ENCODE peak calls at places on chromosomes 3 and 15, in six cellular contexts. Y is body of pancreas, V is esophagus squamous epithelium, F is HepG2, T is heart left ventricle, N is mammary epithelial cell. U is an unnamed sample. For H3K36me3, the result is how much of the 10 kb centered on the place peaks cover.

GRCh38 chr3:128442949-128443348 is 23.7 kb downstream of the DNAJB8 start:
- DNase-seq in Y (no peak), V (no peak), F (no peak), T (no peak), N (no peak), U (no peak)

GRCh38 chr3:24253336-24253735 is 241.3 kb downstream of the THRB start:
- DNase-seq in Y (no peak), V (no peak), F (peak), T (no peak), N (no peak), U (no peak)

GRCh38 chr15:64855206-64856000 is 13.7 kb downstream of the PLEKHO2 start:
- DNase-seq in Y (no peak), V (no peak), F (no peak), T (no peak), N (peak), U (no peak)

GRCh38 chr3:40827942-40828688 is 303.4 kb downstream of the ZNF621 start:
- DNase-seq in Y (no peak), V (no peak), F (no peak), T (peak), N (peak), U (peak)

GRCh38 chr3:127501177-127501576 is 89.4 kb downstream of the TPRA1 start:
- DNase-seq in Y (no peak), V (no peak), F (no peak), T (no peak), N (no peak), U (no peak)

GRCh38 chr3:146746190-146746589 is 141.0 kb upstream of the PLSCR5 start:
- DNase-seq in Y (no peak), V (no peak), F (no peak), T (no peak), N (peak), U (no peak)

GRCh38 chr3:80232760-80233159 is 465.0 kb upstream of the ROBO1 start:
- DNase-seq in Y (no peak), V (no peak), F (peak), T (no peak), N (peak), U (no peak)

GRCh38 chr3:161560006-161560637 is 63.5 kb downstream of the OTOL1 start:
- DNase-seq in Y (peak), V (no peak), F (peak), T (peak), N (peak), U (peak)

GRCh38 chr3:7074217-7074616 is 213.3 kb downstream of the GRM7 start:
- DNase-seq in Y (no peak), V (no peak), F (no peak), T (no peak), N (no peak), U (no peak)

GRCh38 chr3:186060222-186060621 is 48.7 kb downstream of the ETV5 start:
- DNase-seq in Y (no peak), V (no peak), F (no peak), T (no peak), N (no peak), U (no peak)

GRCh38 chr15:101306341-101307047 is 11.4 kb upstream of the SNRPA1 start:
- DNase-seq in Y (peak), V (no peak), F (no peak), T (no peak), N (no peak), U (no peak)

GRCh38 chr3:16300881-16301359 is 35.9 kb downstream of the OXNAD1 start:
- DNase-seq in Y (no peak), V (no peak), F (no peak), T (no peak), N (no peak), U (no peak)

GRCh38 chr3:21979706-21980105 is 228.7 kb upstream of the ZNF385D start:
- DNase-seq in Y (no peak), V (no peak), F (peak), T (no peak), N (peak), U (no peak)

GRCh38 chr3:56889131-56889530 is 87.4 kb upstream of the ARHGEF3 start:
- DNase-seq in Y (no peak), V (no peak), F (no peak), T (no peak), N (no peak), U (no peak)

GRCh38 chr3:132596816-132597433 is at the start of gene ACKR4:
- DNase-seq in Y (no peak), V (no peak), F (no peak), T (no peak), N (no peak), U (peak)

GRCh38 chr3:59862686-59863085 is 812.9 kb upstream of the CFAP20DC start:
- DNase-seq in Y (no peak), V (no peak), F (no peak), T (no peak), N (peak), U (peak)

GRCh38 chr3:79690072-79690471 is 77.7 kb downstream of the ROBO1 start:
- DNase-seq in Y (no peak), V (no peak), F (no peak), T (no peak), N (no peak), U (no peak)

GRCh38 chr3:87900061-87900460 is 158.7 kb downstream of the CGGBP1 start:
- DNase-seq in Y (no peak), V (no peak), F (no peak), T (no peak), N (no peak), U (no peak)
- TF ChIP-seq CTCF in Y (peak), V (no peak), F (no peak), T (peak), N (no peak), U (no peak)

DNA sequence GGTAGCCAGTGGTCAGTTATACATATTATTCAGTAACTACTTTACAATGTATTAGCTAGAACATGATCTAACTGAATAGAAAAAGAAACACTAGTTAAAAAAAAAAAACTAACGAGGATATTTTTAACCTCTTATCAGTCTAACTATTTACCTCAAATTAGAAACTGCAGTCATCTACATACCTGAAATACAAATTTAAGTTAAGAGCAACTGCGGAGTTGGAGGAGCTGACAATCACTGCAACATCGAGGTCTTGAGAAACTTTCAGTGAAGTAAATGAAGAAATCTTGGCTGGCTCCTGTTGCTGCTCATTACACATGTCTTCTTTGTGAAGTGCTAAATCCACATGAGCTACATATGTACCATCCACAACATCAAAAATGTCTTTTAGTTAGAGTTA is 6.5 kb downstream of the SPG11 start:
- DNase-seq in Y (no peak), V (no peak), F (no peak), T (no peak), N (no peak), U (no peak)
- H3K36me3 ChIP-seq in Y (under half), V (under half), F (under half), T (half or more), N (under half), U (under half)

GRCh38 chr3:27720899-27721716 is 1.0 kb downstream of the EOMES start:
- DNase-seq in Y (no peak), V (no peak), F (no peak), T (no peak), N (peak), U (peak)
- H3K27ac ChIP-seq in Y (no peak), V (no peak), F (no peak), T (no peak), N (no peak), U (no peak)

GRCh38 chr15:78567541-78567940 is 2.2 kb downstream of the CHRNA5 start:
- DNase-seq in Y (no peak), V (no peak), F (no peak), T (no peak), N (no peak), U (no peak)

GRCh38 chr15:78564743-78565096 is 600 bp upstream of the CHRNA5 start:
- DNase-seq in Y (no peak), V (no peak), F (no peak), T (no peak), N (no peak), U (no peak)

GRCh38 chr15:78563092-78563491 is 2.2 kb upstream of the CHRNA5 start:
- DNase-seq in Y (no peak), V (no peak), F (no peak), T (no peak), N (no peak), U (no peak)

GRCh38 chr15:78565097-78565950 is at the start of gene CHRNA5:
- DNase-seq in Y (peak), V (peak), F (peak), T (peak), N (peak), U (peak)

DNA sequence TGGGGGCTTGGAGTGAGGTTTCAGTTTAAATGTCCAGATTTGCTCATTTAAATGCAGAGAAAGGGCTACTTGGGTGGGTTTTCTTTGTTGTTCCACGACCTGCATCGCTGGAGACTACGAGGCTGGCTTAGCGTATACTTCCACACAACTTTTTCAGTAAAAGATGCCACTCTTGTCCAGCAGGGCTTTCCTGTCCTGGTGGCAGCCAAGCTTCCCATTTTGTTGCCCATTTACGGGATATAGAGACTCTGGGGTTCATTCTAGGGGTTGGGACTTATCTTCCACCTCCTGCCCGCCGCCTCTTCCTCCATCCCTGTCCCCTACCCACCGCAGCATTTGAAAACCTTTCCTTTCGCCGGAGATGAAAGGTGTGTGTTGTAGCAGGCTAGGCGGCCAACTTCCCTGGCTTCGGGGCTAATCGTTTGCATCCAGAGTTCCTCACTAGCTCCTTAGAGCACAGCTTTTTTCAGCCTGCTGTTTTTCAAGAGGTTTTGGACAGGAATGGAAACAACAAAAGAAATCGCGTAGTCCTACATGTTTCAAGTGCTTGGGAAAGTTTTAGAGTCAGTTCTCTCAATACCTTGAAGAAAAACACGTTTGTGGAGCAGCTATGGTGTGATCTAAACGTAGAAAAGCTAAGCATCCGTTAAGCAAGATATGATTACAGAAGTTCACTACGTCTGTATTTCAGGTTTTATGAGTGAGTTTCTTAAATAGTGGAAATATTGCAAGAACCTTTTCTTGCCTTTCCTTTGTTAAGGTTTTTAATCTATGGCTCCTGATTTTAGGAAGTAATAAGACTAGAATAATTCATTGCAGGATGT is 843 bp downstream of the CHRNA5 start:
- DNase-seq in Y (peak), V (no peak), F (peak), T (no peak), N (peak), U (peak)
- TF ChIP-seq CTCF in Y (peak), V (peak), F (no peak), T (no peak), N (peak), U (peak)

GRCh38 chr15:90481023-90481422 is 48.7 kb upstream of the CRTC3 start:
- DNase-seq in Y (no peak), V (no peak), F (no peak), T (no peak), N (no peak), U (peak)

GRCh38 chr15:90483012-90483307 is 46.8 kb upstream of the CRTC3 start:
- DNase-seq in Y (no peak), V (no peak), F (no peak), T (no peak), N (no peak), U (no peak)

GRCh38 chr15:90482124-90483011 is 47.4 kb upstream of the CRTC3 start:
- DNase-seq in Y (peak), V (no peak), F (peak), T (no peak), N (no peak), U (peak)

GRCh38 chr15:90478981-90479481 is 50.7 kb upstream of the CRTC3 start:
- DNase-seq in Y (peak), V (no peak), F (no peak), T (no peak), N (peak), U (no peak)

GRCh38 chr15:90479656-90480055 is 50.1 kb upstream of the CRTC3 start:
- DNase-seq in Y (peak), V (no peak), F (no peak), T (no peak), N (peak), U (peak)
- H3K36me3 ChIP-seq in Y (under half), V (under half), F (under half), T (half or more), N (under half), U (under half)

DNA sequence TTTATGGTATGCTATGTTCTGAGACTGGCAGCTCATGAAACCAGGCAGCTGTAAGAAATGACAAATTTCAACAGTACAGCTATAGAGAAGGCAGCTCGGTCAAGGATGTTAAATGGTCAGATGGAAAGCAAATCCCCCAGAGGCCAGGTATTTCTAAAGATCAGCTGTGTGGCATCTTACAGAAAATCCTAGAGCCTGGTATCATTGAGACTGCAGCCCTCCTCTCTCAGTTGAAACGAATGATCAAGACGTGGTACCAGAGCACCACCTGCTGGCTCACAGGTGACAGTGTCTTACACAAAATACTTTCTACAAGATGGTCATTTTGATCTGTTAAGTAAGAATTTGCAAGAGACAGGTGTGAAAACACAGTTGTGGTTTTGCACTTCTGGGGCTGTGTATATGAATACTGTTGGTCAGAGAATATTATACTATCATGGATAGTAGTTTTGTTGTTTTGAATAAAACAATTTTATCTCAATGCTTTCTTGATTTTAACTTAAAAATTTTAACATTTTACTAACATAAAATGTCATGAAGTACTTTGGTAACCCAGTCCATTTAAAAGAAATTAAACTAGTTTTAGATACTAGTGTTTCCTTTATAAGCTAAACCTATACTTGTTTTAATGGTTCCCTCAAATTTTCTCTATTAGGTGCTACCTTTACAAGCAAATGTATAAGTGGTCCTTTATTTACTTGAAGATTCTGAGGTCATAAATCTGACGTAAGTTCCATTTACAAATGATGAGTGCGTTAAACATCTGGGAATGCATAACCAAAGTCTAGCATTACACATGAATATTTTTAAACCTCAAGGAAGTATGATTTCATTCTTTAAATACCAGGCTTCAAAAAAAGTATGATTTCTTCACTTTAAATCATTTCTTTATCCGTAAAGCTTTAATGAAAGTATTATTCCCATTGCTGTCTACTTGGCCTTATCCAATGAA is 121.9 kb downstream of the PDZRN3 start:
- DNase-seq in Y (peak), V (no peak), F (peak), T (peak), N (peak), U (peak)
- H3K27ac ChIP-seq in Y (no peak), V (no peak), F (no peak), T (peak), N (no peak), U (no peak)

U was measured in cardiac muscle cell.